ENCODE peak calls at places on chromosomes 3 and 15, in five cellular contexts. D, F, Z, E and T are unnamed samples. For H3K4me1, the result is how much of the 10 kb centered on the place peaks cover.

GRCh38 chr3:188683032-188683491 is 488.7 kb upstream of the TPRG1 start:
- DNase-seq in D (peak), F (no peak), Z (peak), E (no peak), T (no peak)

GRCh38 chr15:47661661-47662180 is 55.6 kb upstream of the SEMA6D start:
- DNase-seq in F (no peak), E (no peak), D (no peak), Z (no peak), T (no peak)

GRCh38 chr3:122184591-122184929 is 1.1 kb downstream of the CASR start:
- DNase-seq in F (peak), Z (no peak), E (no peak), D (no peak), T (no peak)

GRCh38 chr15:62163847-62164499 is 1.1 kb downstream of the C2CD4B start:
- DNase-seq in F (peak), Z (no peak), E (no peak), D (peak), T (no peak)

GRCh38 chr3:169104972-169105371 is 558.5 kb downstream of the MECOM start:
- DNase-seq in D (peak), Z (peak), F (no peak), E (no peak), T (peak)

GRCh38 chr3:20503394-20504082 is 317.5 kb upstream of the SGO1 start:
- DNase-seq in F (no peak), Z (no peak), D (no peak), E (no peak), T (no peak)

GRCh38 chr3:33075996-33076395 is 20.9 kb downstream of the GLB1 start:
- DNase-seq in D (peak), F (peak), Z (peak), E (no peak), T (no peak)

GRCh38 chr15:39084683-39085530 is 496.0 kb upstream of the THBS1 start:
- DNase-seq in F (no peak), E (no peak), D (peak), Z (peak), T (no peak)

GRCh38 chr3:117238805-117239204 is 529.2 kb downstream of the TUSC7 start:
- DNase-seq in F (peak), E (no peak), D (no peak), Z (no peak), T (no peak)

GRCh38 chr3:63947594-63947993 is 35.4 kb upstream of the SCAANT1 start:
- DNase-seq in F (no peak), Z (no peak), E (no peak), D (no peak), T (no peak)

GRCh38 chr15:55237219-55238130 is 40.7 kb upstream of the RSL24D1 start:
- DNase-seq in Z (no peak), E (no peak), F (no peak), D (no peak), T (no peak)

GRCh38 chr3:45536316-45536715 is 58.2 kb upstream of the LIMD1 start:
- DNase-seq in D (no peak), E (no peak), Z (no peak), F (peak), T (no peak)

GRCh38 chr3:141915016-141915415 is 38.6 kb downstream of the ATP1B3 start:
- DNase-seq in E (peak), Z (no peak), D (peak), F (no peak), T (no peak)

GRCh38 chr3:70972855-70973254 is 610.7 kb downstream of the FOXP1 start:
- DNase-seq in F (no peak), E (no peak), Z (no peak), D (no peak), T (no peak)

GRCh38 chr3:99970198-99970597 is 144.1 kb downstream of the FILIP1L start:
- DNase-seq in D (no peak), Z (no peak), F (no peak), E (no peak), T (no peak)

GRCh38 chr15:92682772-92683510 is 27.4 kb upstream of the FAM174B start:
- DNase-seq in D (peak), E (no peak), F (no peak), Z (peak), T (no peak)

GRCh38 chr3:151404316-151404715 is 19.8 kb upstream of the P2RY12 start:
- DNase-seq in Z (peak), D (peak), F (no peak), E (no peak), T (no peak)

GRCh38 chr3:52839892-52840545 is 5.2 kb upstream of the MUSTN1 start:
- DNase-seq in D (peak), F (no peak), Z (no peak), E (no peak), T (no peak)

GRCh38 chr3:59443618-59444292 is 393.9 kb upstream of the CFAP20DC start:
- DNase-seq in F (no peak), D (no peak), Z (no peak), E (no peak), T (no peak)

GRCh38 chr3:192090586-192090985 is 629.6 kb downstream of the PYDC2 start:
- DNase-seq in E (peak), D (no peak), Z (no peak), F (peak), T (peak)

GRCh38 chr3:45135959-45136358 is 10.2 kb downstream of the CDCP1 start:
- DNase-seq in E (no peak), F (no peak), D (no peak), Z (peak), T (no peak)

GRCh38 chr15:66704019-66704782 is 2.2 kb downstream of the SMAD6 start:
- DNase-seq in D (no peak), F (no peak), E (no peak), Z (no peak), T (no peak)

GRCh38 chr15:41022487-41023090 is 69.3 kb downstream of the CHAC1 start:
- DNase-seq in E (peak), Z (peak), D (peak), F (peak), T (peak)

GRCh38 chr3:99515-99914 is 97.0 kb upstream of the CHL1 start:
- DNase-seq in D (no peak), Z (no peak), E (no peak), F (no peak), T (no peak)

GRCh38 chr3:48558446-48559134 is 2.0 kb upstream of the PFKFB4 start:
- DNase-seq in D (no peak), Z (no peak), E (no peak), F (no peak), T (no peak)

GRCh38 chr15:76274226-76274625 is 37.0 kb downstream of the ETFA start:
- DNase-seq in D (peak), Z (peak), F (no peak), E (no peak), T (no peak)

GRCh38 chr3:102827386-102827785 is 392.6 kb downstream of the ZPLD1 start:
- DNase-seq in D (no peak), E (no peak), Z (no peak), F (no peak), T (no peak)

GRCh38 chr3:31077021-31077601 is 182.7 kb upstream of the GADL1 start:
- DNase-seq in F (peak), Z (peak), E (no peak), D (peak), T (peak)

GRCh38 chr3:160801386-160802118 is 45.5 kb downstream of the PPM1L start:
- DNase-seq in F (no peak), E (no peak), D (peak), Z (peak), T (no peak)

GRCh38 chr3:64612916-64613526 is 74.8 kb downstream of the ADAMTS9 start:
- DNase-seq in F (peak), D (no peak), E (no peak), Z (no peak), T (no peak)

GRCh38 chr3:159169828-159170227 is 368.0 kb downstream of the MFSD1 start:
- DNase-seq in D (peak), E (no peak), Z (peak), F (no peak), T (no peak)

GRCh38 chr3:184361932-184362667 is 590 bp downstream of the POLR2H start:
- DNase-seq in Z (peak), E (peak), F (peak), D (peak), T (peak)

GRCh38 chr3:75192065-75192658 is 472.0 kb upstream of the FRG2C start:
- DNase-seq in E (peak), Z (peak), D (peak), F (peak), T (peak)

GRCh38 chr3:94272030-94272429 is 209.2 kb downstream of the NSUN3 start:
- DNase-seq in Z (no peak), E (no peak), D (no peak), F (no peak), T (no peak)

GRCh38 chr3:136351905-136352304 is 101.8 kb downstream of the PCCB start:
- DNase-seq in E (no peak), F (no peak), D (no peak), Z (no peak), T (no peak)

GRCh38 chr3:129603561-129603942 is 2.9 kb downstream of the PLXND1 start:
- DNase-seq in D (peak), F (no peak), E (no peak), Z (no peak), T (no peak)

GRCh38 chr3:129600348-129600747 is 6.1 kb downstream of the PLXND1 start:
- DNase-seq in F (no peak), E (no peak), D (no peak), Z (no peak), T (no peak)

GRCh38 chr3:129601713-129602112 is 4.8 kb downstream of the PLXND1 start:
- DNase-seq in E (no peak), F (no peak), Z (no peak), D (no peak), T (no peak)

GRCh38 chr3:129602730-129603560 is 3.5 kb downstream of the PLXND1 start:
- DNase-seq in Z (peak), E (no peak), D (peak), F (peak), T (no peak)

GRCh38 chr3:129602309-129602708 is 4.2 kb downstream of the PLXND1 start:
- DNase-seq in D (no peak), Z (no peak), E (no peak), F (peak), T (no peak)
- H3K4me1 ChIP-seq in D (half or more), Z (under half), E (half or more), F (under half), T (under half)

GRCh38 chr3:171348121-171348520 is 112.1 kb downstream of the TNIK start:
- DNase-seq in D (no peak), E (no peak), Z (no peak), F (no peak), T (no peak)

GRCh38 chr3:171347017-171347979 is 112.9 kb downstream of the TNIK start:
- DNase-seq in E (no peak), F (peak), D (peak), Z (peak), T (no peak)

GRCh38 chr3:171351676-171352075 is 108.5 kb downstream of the TNIK start:
- DNase-seq in F (no peak), D (peak), Z (peak), E (no peak), T (peak)

GRCh38 chr3:171350364-171350763 is 109.8 kb downstream of the TNIK start:
- DNase-seq in F (no peak), D (no peak), E (no peak), Z (no peak), T (no peak)

GRCh38 chr3:171349392-171349791 is 110.8 kb downstream of the TNIK start:
- DNase-seq in F (peak), E (no peak), Z (no peak), D (peak), T (no peak)
- H3K4me1 ChIP-seq in F (under half), E (under half), Z (under half), D (under half), T (half or more)

GRCh38 chr3:15286022-15286421 is 46.4 kb downstream of the SH3BP5 start:
- DNase-seq in E (no peak), Z (no peak), D (no peak), F (peak), T (no peak)

GRCh38 chr3:15280853-15281532 is 51.4 kb downstream of the SH3BP5 start:
- DNase-seq in D (no peak), Z (no peak), F (no peak), E (no peak), T (no peak)

GRCh38 chr3:15284121-15284889 is 48.1 kb downstream of the SH3BP5 start:
- DNase-seq in F (no peak), Z (peak), D (peak), E (no peak), T (no peak)

GRCh38 chr3:15281817-15282216 is 50.6 kb downstream of the SH3BP5 start:
- DNase-seq in F (no peak), Z (no peak), D (no peak), E (no peak), T (no peak)

GRCh38 chr3:15283702-15284101 is 48.7 kb downstream of the SH3BP5 start:
- DNase-seq in E (no peak), Z (no peak), F (no peak), D (no peak), T (no peak)
- H3K4me1 ChIP-seq in E (under half), Z (under half), F (under half), D (under half), T (under half)

DNA sequence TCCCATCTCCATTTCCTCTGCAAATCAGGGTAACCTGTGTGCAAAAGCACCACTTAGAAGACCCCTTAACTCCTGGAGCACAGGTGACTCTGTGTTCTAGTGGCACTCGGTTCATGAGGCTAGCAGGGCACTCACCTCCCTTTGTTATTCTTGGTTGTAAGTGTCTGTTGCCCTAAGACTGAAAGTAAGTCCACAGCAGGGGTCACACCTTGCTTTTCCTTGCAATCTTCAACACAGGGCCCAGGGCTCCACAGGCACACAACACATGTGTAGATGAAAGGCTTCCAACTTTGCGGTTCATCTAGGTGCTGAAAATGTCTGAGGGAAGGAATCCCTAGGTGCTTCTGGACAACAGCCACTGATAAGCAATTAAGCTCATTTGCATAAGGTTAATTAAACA is 2.9 kb downstream of the RNU6-1 start:
- DNase-seq in D (no peak), E (no peak), Z (no peak), F (no peak), T (no peak)
- H3K4me1 ChIP-seq in D (under half), E (under half), Z (under half), F (under half), T (under half)

GRCh38 chr15:25762015-25762662 is 101.0 kb downstream of the ATP10A start:
- DNase-seq in D (peak), F (no peak), E (no peak), Z (no peak), T (no peak)
- H3K4me1 ChIP-seq in D (under half), F (under half), E (under half), Z (under half), T (under half)

GRCh38 chr3:105827101-105827634 is 41.6 kb downstream of the CBLB start:
- DNase-seq in Z (no peak), F (no peak), D (peak), E (no peak), T (no peak)
- H3K4me1 ChIP-seq in Z (under half), F (under half), D (half or more), E (under half), T (under half)

GRCh38 chr15:51229907-51230328 is 108.5 kb downstream of the CYP19A1 start:
- DNase-seq in D (peak), F (peak), Z (peak), E (no peak), T (no peak)
- H3K4me1 ChIP-seq in D (under half), F (under half), Z (under half), E (under half), T (under half)